ENCODE peak calls at places on chromosome 12, in seven cellular contexts. D is IMR-90, A is H1, T is H9, Z is neuronal stem cell, U is mesenchymal stem cell, B is trophoblast cell. P is an unnamed sample.

GRCh38 chr12:120538281-120539156 is 4.4 kb downstream of the RNF10 start:
- DNase-seq in D (peak), A (no peak), T (no peak), Z (no peak), U (peak), B (no peak), P (no peak)

GRCh38 chr12:58433969-58434368 is 486.3 kb downstream of the LRIG3 start:
- DNase-seq in D (peak), A (no peak), T (no peak), Z (no peak), U (no peak), B (no peak), P (no peak)

GRCh38 chr12:85191-85666 is 18.7 kb downstream of the IQSEC3 start:
- DNase-seq in D (no peak), A (no peak), T (peak), Z (no peak), U (no peak), B (no peak), P (no peak)

GRCh38 chr12:74985986-74986319 is 223.7 kb downstream of the KCNC2 start:
- DNase-seq in D (no peak), A (no peak), T (no peak), Z (no peak), U (no peak), B (no peak), P (no peak)

GRCh38 chr12:31752450-31752849 is 23.6 kb upstream of the AMN1 start:
- DNase-seq in D (no peak), A (no peak), T (no peak), Z (no peak), U (no peak), B (no peak), P (peak)

GRCh38 chr12:83933615-83934014 is 979.0 kb downstream of the SLC6A15 start:
- DNase-seq in D (no peak), A (no peak), T (no peak), Z (no peak), U (no peak), B (no peak), P (no peak)

GRCh38 chr12:5945071-5946008 is at the start of gene ANO2:
- DNase-seq in D (no peak), A (peak), T (peak), Z (peak), U (peak), B (peak), P (peak)

GRCh38 chr12:40692617-40693502 is 621 bp downstream of the CNTN1 start:
- DNase-seq in D (no peak), A (peak), T (peak), Z (peak), U (no peak), B (no peak), P (peak)

GRCh38 chr12:152440-152839 is 61.5 kb downstream of the SLC6A12 start:
- DNase-seq in D (peak), A (no peak), T (no peak), Z (no peak), U (peak), B (no peak), P (no peak)

GRCh38 chr12:57993030-57993429 is 51.7 kb downstream of the ATP23 start:
- DNase-seq in D (peak), A (no peak), T (no peak), Z (no peak), U (no peak), B (no peak), P (no peak)

GRCh38 chr12:65825323-65825572 is 965 bp downstream of the HMGA2 start:
- DNase-seq in D (no peak), A (no peak), T (no peak), Z (no peak), U (no peak), B (no peak), P (no peak)

GRCh38 chr12:84642201-84642600 is 270.4 kb downstream of the SLC6A15 start:
- DNase-seq in D (peak), A (no peak), T (no peak), Z (no peak), U (no peak), B (no peak), P (no peak)

GRCh38 chr12:55996715-55997534 is at the start of gene SUOX:
- DNase-seq in D (peak), A (peak), T (peak), Z (peak), U (peak), B (peak), P (peak)

GRCh38 chr12:124120718-124121117 is 147.7 kb downstream of the ZNF664 start:
- DNase-seq in D (no peak), A (no peak), T (no peak), Z (no peak), U (no peak), B (no peak), P (no peak)

GRCh38 chr12:120652671-120653435 is 12.4 kb downstream of the CABP1 start:
- DNase-seq in D (no peak), A (no peak), T (no peak), Z (no peak), U (no peak), B (no peak), P (no peak)

GRCh38 chr12:101379149-101379548 is 28.4 kb downstream of the ARL1 start:
- DNase-seq in D (no peak), A (no peak), T (no peak), Z (no peak), U (no peak), B (no peak), P (no peak)

GRCh38 chr12:92226961-92227360 is 81.3 kb upstream of the BTG1 start:
- DNase-seq in D (no peak), A (no peak), T (no peak), Z (no peak), U (no peak), B (peak), P (no peak)

GRCh38 chr12:92226036-92226661 is 80.5 kb upstream of the BTG1 start:
- DNase-seq in D (peak), A (no peak), T (no peak), Z (no peak), U (peak), B (no peak), P (no peak)

GRCh38 chr12:92221916-92222315 is 76.3 kb upstream of the BTG1 start:
- DNase-seq in D (no peak), A (no peak), T (no peak), Z (no peak), U (no peak), B (no peak), P (no peak)

GRCh38 chr12:92224685-92225331 is 79.2 kb upstream of the BTG1 start:
- DNase-seq in D (peak), A (peak), T (no peak), Z (no peak), U (peak), B (peak), P (peak)
- H2BK120ac ChIP-seq in D (no peak), A (peak), T (no peak), Z (no peak), U (no peak), B (no peak), P (no peak)

DNA sequence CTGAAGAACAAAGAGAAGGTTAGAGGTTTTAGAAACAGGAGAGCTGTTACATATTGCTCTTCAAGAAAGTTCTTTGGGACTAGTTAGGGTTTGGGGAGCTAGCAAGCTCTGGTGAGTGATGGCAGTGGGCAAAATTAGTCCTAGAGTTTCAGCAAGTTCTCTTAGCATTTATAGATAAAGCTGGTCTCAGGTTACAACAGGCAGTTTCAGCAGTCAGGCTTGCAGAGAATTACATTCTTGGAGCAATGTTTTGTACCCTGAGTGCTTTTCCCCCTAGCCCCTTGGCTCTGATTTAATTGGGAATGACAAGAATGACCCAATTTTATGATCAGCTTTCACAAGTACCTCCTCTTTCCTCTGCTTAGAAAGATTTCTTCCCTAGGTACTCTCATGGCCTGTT is 21.4 kb upstream of the EID3 start:
- DNase-seq in D (peak), A (no peak), T (no peak), Z (no peak), U (peak), B (no peak), P (no peak)
- H3K4ac ChIP-seq in D (peak), A (no peak), T (no peak), Z (no peak), U (peak), B (no peak), P (no peak)

GRCh38 chr12:48852734-48853168 is 788 bp upstream of the DDX23 start:
- DNase-seq in D (no peak), A (no peak), T (no peak), Z (no peak), U (no peak), B (no peak), P (peak)
- H2BK5ac ChIP-seq in D (peak), A (peak), T (no peak), Z (no peak), U (no peak), B (no peak), P (no peak)

DNA sequence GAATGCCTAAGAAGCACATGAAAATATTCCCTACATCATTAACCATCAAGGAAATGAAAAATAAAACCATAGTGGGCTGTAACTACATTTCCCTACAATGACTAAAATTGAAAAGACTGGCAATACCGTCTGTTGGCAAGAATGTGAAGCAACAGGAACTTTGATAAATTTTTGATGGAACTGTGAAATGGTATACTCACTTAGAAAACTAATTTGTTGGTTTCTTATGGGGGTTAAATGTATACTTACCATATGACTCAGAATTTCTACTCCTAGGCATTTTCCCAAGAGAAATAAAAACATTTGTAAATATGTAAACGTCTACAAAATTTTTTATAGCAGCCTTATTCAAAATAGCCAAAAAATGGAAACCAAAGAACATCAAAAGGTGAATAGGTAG is 121.4 kb upstream of the PLEKHA5 start:
- DNase-seq in D (no peak), A (no peak), T (no peak), Z (no peak), U (no peak), B (no peak), P (no peak)
- H2BK120ac ChIP-seq in D (no peak), A (no peak), T (no peak), Z (no peak), U (no peak), B (no peak), P (no peak)

GRCh38 chr12:21527451-21528180 is 1.5 kb downstream of the SPX start:
- DNase-seq in D (peak), A (peak), T (peak), Z (peak), U (peak), B (peak), P (peak)
- H3K4ac ChIP-seq in D (no peak), A (no peak), T (no peak), Z (no peak), U (no peak), B (no peak), P (no peak)

DNA sequence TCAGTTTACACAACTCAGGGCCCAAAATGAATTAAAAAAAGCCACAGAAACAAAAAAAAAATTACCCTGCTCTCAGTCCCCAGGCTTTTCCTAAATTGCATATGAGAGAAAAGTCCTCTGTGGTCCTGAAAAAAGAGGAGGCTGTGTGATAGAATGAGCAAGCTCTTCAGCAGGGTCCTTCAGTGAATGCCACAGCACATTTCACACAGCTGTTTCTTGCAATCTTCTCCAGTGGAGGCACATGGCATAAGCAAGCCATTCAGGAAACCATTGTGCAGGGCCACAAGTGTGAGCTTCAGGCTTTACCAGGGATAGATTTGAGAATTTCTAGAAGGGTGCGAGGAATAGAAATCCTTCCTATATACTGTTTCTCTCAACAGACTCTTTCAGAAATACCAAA is 168.4 kb downstream of the PPM1H start:
- DNase-seq in D (no peak), A (no peak), T (no peak), Z (no peak), U (no peak), B (no peak), P (no peak)
- H2BK5ac ChIP-seq in D (no peak), A (no peak), T (no peak), Z (no peak), U (no peak), B (no peak), P (no peak)

GRCh38 chr12:96212456-96213375 is 18.5 kb downstream of the ELK3 start:
- DNase-seq in D (no peak), A (no peak), T (no peak), Z (no peak), U (no peak), B (no peak), P (no peak)
- H2BK120ac ChIP-seq in D (no peak), A (no peak), T (no peak), Z (no peak), U (peak), B (no peak), P (no peak)

GRCh38 chr12:104347374-104348075 is 44.0 kb downstream of the EID3 start:
- DNase-seq in D (peak), A (no peak), T (peak), Z (no peak), U (no peak), B (no peak), P (no peak)

GRCh38 chr12:104350211-104350908 is 46.8 kb downstream of the EID3 start:
- DNase-seq in D (no peak), A (no peak), T (no peak), Z (no peak), U (no peak), B (no peak), P (no peak)

GRCh38 chr12:104348994-104349494 is 45.5 kb downstream of the EID3 start:
- DNase-seq in D (no peak), A (no peak), T (no peak), Z (no peak), U (no peak), B (no peak), P (no peak)

GRCh38 chr12:104351023-104351983 is 47.8 kb downstream of the EID3 start:
- DNase-seq in D (no peak), A (peak), T (peak), Z (no peak), U (no peak), B (no peak), P (no peak)

DNA sequence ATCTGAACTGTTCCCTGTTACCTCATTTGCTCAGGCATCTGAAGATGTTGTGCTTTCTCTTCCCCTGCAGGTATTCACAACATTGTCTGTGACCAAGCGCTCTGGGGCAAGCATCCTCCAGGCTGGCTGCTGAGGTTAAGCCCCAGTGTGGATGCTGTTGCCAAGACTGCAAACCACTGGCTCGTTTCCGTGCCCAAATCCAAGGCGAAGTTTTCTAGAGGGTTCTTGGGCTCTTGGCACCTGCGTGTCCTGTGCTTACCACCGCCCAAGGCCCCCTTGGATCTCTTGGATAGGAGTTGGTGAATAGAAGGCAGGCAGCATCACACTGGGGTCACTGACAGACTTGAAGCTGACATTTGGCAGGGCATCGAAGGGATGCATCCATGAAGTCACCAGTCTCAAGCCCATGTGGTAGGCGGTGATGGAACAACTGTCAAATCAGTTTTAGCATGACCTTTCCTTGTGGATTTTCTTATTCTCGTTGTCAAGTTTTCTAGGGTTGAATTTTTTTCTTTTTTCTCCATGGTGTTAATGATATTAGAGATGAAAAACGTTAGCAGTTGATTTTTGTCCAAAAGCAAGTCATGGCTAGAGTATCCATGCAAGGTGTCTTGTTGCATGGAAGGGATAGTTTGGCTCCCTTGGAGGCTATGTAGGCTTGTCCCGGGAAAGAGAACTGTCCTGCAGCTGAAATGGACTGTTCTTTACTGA is 44.9 kb downstream of the EID3 start:
- DNase-seq in D (no peak), A (no peak), T (peak), Z (no peak), U (no peak), B (no peak), P (no peak)
- H3K4ac ChIP-seq in D (no peak), A (no peak), T (no peak), Z (no peak), U (no peak), B (no peak), P (no peak)

GRCh38 chr12:132222096-132222807 is 78.0 kb downstream of the NOC4L start:
- DNase-seq in D (peak), A (no peak), T (no peak), Z (peak), U (peak), B (peak), P (peak)
- H2BK5ac ChIP-seq in D (no peak), A (no peak), T (no peak), Z (no peak), U (no peak), B (no peak), P (no peak)